ENCODE peak calls at places on chromosomes 12 and 14, in ten cellular contexts. One of them, this sample, is unnamed.

GRCh38 chr12:80018119-80018518 is 81.2 kb upstream of the OTOGL start:
- DNase-seq in right lobe of liver: no peak
- DNase-seq in A549: no peak
- DNase-seq in H9: no peak
- DNase-seq in upper lobe of right lung: no peak
- DNase-seq in psoas muscle: no peak
- DNase-seq in PC-9: no peak
- DNase-seq in heart left ventricle: no peak
- DNase-seq in HepG2: no peak
- DNase-seq in body of pancreas: no peak
- DNase-seq in this sample: no peak

GRCh38 chr12:131829351-131829794 is 1.2 kb downstream of the MMP17 start:
- DNase-seq in right lobe of liver: no peak
- DNase-seq in A549: no peak
- DNase-seq in H9: peak; percentile 41
- DNase-seq in upper lobe of right lung: peak; percentile 65
- DNase-seq in psoas muscle: no peak
- DNase-seq in PC-9: no peak
- DNase-seq in heart left ventricle: no peak
- DNase-seq in HepG2: no peak
- DNase-seq in body of pancreas: no peak
- DNase-seq in this sample: no peak

GRCh38 chr12:16605666-16606116 is 271 bp downstream of the LMO3 start:
- DNase-seq in right lobe of liver: no peak
- DNase-seq in A549: no peak
- DNase-seq in H9: no peak
- DNase-seq in upper lobe of right lung: peak; percentile 66
- DNase-seq in psoas muscle: no peak
- DNase-seq in PC-9: peak; percentile 17
- DNase-seq in heart left ventricle: no peak
- DNase-seq in HepG2: peak; percentile 9
- DNase-seq in body of pancreas: peak; percentile 60
- DNase-seq in this sample: no peak

GRCh38 chr14:91968280-91968679 is 20.8 kb upstream of the FBLN5 start:
- DNase-seq in right lobe of liver: no peak
- DNase-seq in A549: no peak
- DNase-seq in H9: no peak
- DNase-seq in upper lobe of right lung: no peak
- DNase-seq in psoas muscle: no peak
- DNase-seq in PC-9: no peak
- DNase-seq in heart left ventricle: no peak
- DNase-seq in HepG2: no peak
- DNase-seq in body of pancreas: no peak
- DNase-seq in this sample: no peak

GRCh38 chr14:99586054-99586760 is 17.8 kb downstream of the CCDC85C start:
- DNase-seq in right lobe of liver: no peak
- DNase-seq in A549: no peak
- DNase-seq in H9: no peak
- DNase-seq in upper lobe of right lung: no peak
- DNase-seq in psoas muscle: no peak
- DNase-seq in PC-9: no peak
- DNase-seq in heart left ventricle: no peak
- DNase-seq in HepG2: no peak
- DNase-seq in body of pancreas: no peak
- DNase-seq in this sample: no peak

GRCh38 chr12:12365931-12366431 is 9.1 kb downstream of the BORCS5 start:
- DNase-seq in right lobe of liver: no peak
- DNase-seq in A549: no peak
- DNase-seq in H9: no peak
- DNase-seq in upper lobe of right lung: no peak
- DNase-seq in psoas muscle: no peak
- DNase-seq in PC-9: no peak
- DNase-seq in heart left ventricle: no peak
- DNase-seq in HepG2: no peak
- DNase-seq in body of pancreas: peak; percentile 35
- DNase-seq in this sample: no peak

GRCh38 chr12:64610092-64610659 is at the start of gene RASSF3:
- DNase-seq in right lobe of liver: peak; percentile 85
- DNase-seq in A549: peak; percentile 53
- DNase-seq in H9: peak; percentile 90
- DNase-seq in upper lobe of right lung: peak; percentile 89
- DNase-seq in psoas muscle: peak; percentile 84
- DNase-seq in PC-9: peak; percentile 85
- DNase-seq in heart left ventricle: peak; percentile 85
- DNase-seq in HepG2: peak; percentile 44
- DNase-seq in body of pancreas: peak; percentile 82
- DNase-seq in this sample: peak; percentile 60

GRCh38 chr14:65798216-65798615 is 385.7 kb downstream of the FUT8 start:
- DNase-seq in right lobe of liver: no peak
- DNase-seq in A549: no peak
- DNase-seq in H9: no peak
- DNase-seq in upper lobe of right lung: no peak
- DNase-seq in psoas muscle: no peak
- DNase-seq in PC-9: no peak
- DNase-seq in heart left ventricle: no peak
- DNase-seq in HepG2: no peak
- DNase-seq in body of pancreas: no peak
- DNase-seq in this sample: no peak

GRCh38 chr12:24408305-24408704 is 458.8 kb upstream of the SOX5 start:
- DNase-seq in right lobe of liver: no peak
- DNase-seq in A549: no peak
- DNase-seq in H9: no peak
- DNase-seq in upper lobe of right lung: no peak
- DNase-seq in psoas muscle: no peak
- DNase-seq in PC-9: no peak
- DNase-seq in heart left ventricle: no peak
- DNase-seq in HepG2: no peak
- DNase-seq in body of pancreas: no peak
- DNase-seq in this sample: no peak

GRCh38 chr14:56686416-56686815 is 106.8 kb downstream of the TMEM260 start:
- DNase-seq in right lobe of liver: peak; percentile 67
- DNase-seq in A549: no peak
- DNase-seq in H9: peak; percentile 66
- DNase-seq in upper lobe of right lung: no peak
- DNase-seq in psoas muscle: no peak
- DNase-seq in PC-9: no peak
- DNase-seq in heart left ventricle: peak; percentile 22
- DNase-seq in HepG2: peak; percentile 6
- DNase-seq in body of pancreas: peak; percentile 44
- DNase-seq in this sample: peak; percentile 18

GRCh38 chr12:73798523-73798922 is 739.1 kb upstream of the ATXN7L3B start:
- DNase-seq in right lobe of liver: no peak
- DNase-seq in A549: no peak
- DNase-seq in H9: no peak
- DNase-seq in upper lobe of right lung: no peak
- DNase-seq in psoas muscle: no peak
- DNase-seq in PC-9: no peak
- DNase-seq in heart left ventricle: no peak
- DNase-seq in HepG2: no peak
- DNase-seq in body of pancreas: no peak
- DNase-seq in this sample: no peak

GRCh38 chr12:99984271-99985128 is at the start of gene ANKS1B:
- DNase-seq in right lobe of liver: no peak
- DNase-seq in A549: peak; percentile 52
- DNase-seq in H9: peak; percentile 79
- DNase-seq in upper lobe of right lung: peak; percentile 83
- DNase-seq in psoas muscle: peak; percentile 70
- DNase-seq in PC-9: peak; percentile 11
- DNase-seq in heart left ventricle: peak; percentile 42
- DNase-seq in HepG2: no peak
- DNase-seq in body of pancreas: peak; percentile 74
- DNase-seq in this sample: peak; percentile 6

GRCh38 chr12:99372257-99372933 is 275.2 kb upstream of the GARIN6 start:
- DNase-seq in right lobe of liver: no peak
- DNase-seq in A549: no peak
- DNase-seq in H9: no peak
- DNase-seq in upper lobe of right lung: no peak
- DNase-seq in psoas muscle: no peak
- DNase-seq in PC-9: no peak
- DNase-seq in heart left ventricle: no peak
- DNase-seq in HepG2: no peak
- DNase-seq in body of pancreas: no peak
- DNase-seq in this sample: no peak

GRCh38 chr14:49898485-49898884 is 5.6 kb downstream of the ARF6 start:
- DNase-seq in right lobe of liver: no peak
- DNase-seq in A549: no peak
- DNase-seq in H9: no peak
- DNase-seq in upper lobe of right lung: no peak
- DNase-seq in psoas muscle: no peak
- DNase-seq in PC-9: no peak
- DNase-seq in heart left ventricle: no peak
- DNase-seq in HepG2: no peak
- DNase-seq in body of pancreas: no peak
- DNase-seq in this sample: no peak
- H3K27ac ChIP-seq in right lobe of liver: no peak overlapping the region
- H3K27ac ChIP-seq in A549: peak overlapping the region; percentile 96
- H3K27ac ChIP-seq in H9: no peak overlapping the region
- H3K27ac ChIP-seq in upper lobe of right lung: peak overlapping the region; percentile 42
- H3K27ac ChIP-seq in psoas muscle: peak overlapping the region; percentile 99
- H3K27ac ChIP-seq in PC-9: peak overlapping the region; percentile 96
- H3K27ac ChIP-seq in heart left ventricle: peak overlapping the region; percentile 1
- H3K27ac ChIP-seq in HepG2: no peak overlapping the region
- H3K27ac ChIP-seq in body of pancreas: peak overlapping the region; percentile 40
- H3K27ac ChIP-seq in this sample: no peak overlapping the region

GRCh38 chr14:24311837-24312615 is 724 bp downstream of the LTB4R start:
- DNase-seq in right lobe of liver: peak; percentile 44
- DNase-seq in A549: no peak
- DNase-seq in H9: no peak
- DNase-seq in upper lobe of right lung: no peak
- DNase-seq in psoas muscle: no peak
- DNase-seq in PC-9: no peak
- DNase-seq in heart left ventricle: no peak
- DNase-seq in HepG2: no peak
- DNase-seq in body of pancreas: no peak
- DNase-seq in this sample: no peak
- H3K27ac ChIP-seq in right lobe of liver: peak overlapping the region; percentile 80
- H3K27ac ChIP-seq in A549: no peak overlapping the region
- H3K27ac ChIP-seq in H9: no peak overlapping the region
- H3K27ac ChIP-seq in upper lobe of right lung: peak overlapping the region; percentile 90
- H3K27ac ChIP-seq in psoas muscle: peak overlapping the region; percentile 79
- H3K27ac ChIP-seq in PC-9: no peak overlapping the region
- H3K27ac ChIP-seq in heart left ventricle: peak overlapping the region; percentile 84
- H3K27ac ChIP-seq in HepG2: no peak overlapping the region
- H3K27ac ChIP-seq in body of pancreas: peak overlapping the region; percentile 88
- H3K27ac ChIP-seq in this sample: peak overlapping the region; percentile 45

DNA sequence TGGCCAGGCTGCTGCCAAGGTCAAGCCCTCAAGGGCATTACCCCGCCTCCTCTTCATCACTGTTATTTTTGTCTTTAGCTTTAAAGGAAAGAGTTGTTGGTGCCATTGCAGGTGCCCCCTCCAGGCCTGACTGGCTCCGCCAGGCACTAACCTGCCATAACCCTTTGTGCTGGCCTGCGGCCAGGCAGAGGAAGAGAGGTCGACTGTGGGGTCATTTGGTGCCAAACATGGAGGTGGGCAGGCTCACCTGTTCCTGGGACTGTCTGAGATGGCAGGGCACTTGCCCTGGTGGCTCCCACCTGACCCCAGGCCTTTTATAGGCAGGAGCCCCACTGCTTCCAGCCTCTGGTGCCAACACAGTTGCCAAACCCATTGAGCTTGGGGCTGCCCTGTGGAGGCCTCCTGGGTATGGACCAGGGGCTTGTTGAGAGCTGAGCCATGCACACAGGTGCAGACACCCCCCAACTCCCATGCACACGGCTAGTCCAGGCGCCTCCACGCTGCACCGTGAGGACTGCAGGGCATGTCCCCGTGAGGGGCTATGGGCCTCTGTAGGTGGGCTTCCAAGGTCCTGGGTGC is 29.4 kb upstream of the PLD4 start:
- DNase-seq in right lobe of liver: peak; percentile 63
- DNase-seq in A549: no peak
- DNase-seq in H9: peak; percentile 29
- DNase-seq in upper lobe of right lung: no peak
- DNase-seq in psoas muscle: peak; percentile 45
- DNase-seq in PC-9: no peak
- DNase-seq in heart left ventricle: peak; percentile 18
- DNase-seq in HepG2: no peak
- DNase-seq in body of pancreas: peak; percentile 40
- DNase-seq in this sample: no peak
- H3K27ac ChIP-seq in right lobe of liver: no peak overlapping the region
- H3K27ac ChIP-seq in A549: no peak overlapping the region
- H3K27ac ChIP-seq in H9: no peak overlapping the region
- H3K27ac ChIP-seq in upper lobe of right lung: no peak overlapping the region
- H3K27ac ChIP-seq in psoas muscle: no peak overlapping the region
- H3K27ac ChIP-seq in PC-9: no peak overlapping the region
- H3K27ac ChIP-seq in heart left ventricle: no peak overlapping the region
- H3K27ac ChIP-seq in HepG2: no peak overlapping the region
- H3K27ac ChIP-seq in body of pancreas: peak overlapping the region; percentile 88
- H3K27ac ChIP-seq in this sample: no peak overlapping the region

GRCh38 chr14:85530626-85531025 is 682 bp downstream of the FLRT2 start:
- DNase-seq in right lobe of liver: no peak
- DNase-seq in A549: no peak
- DNase-seq in H9: no peak
- DNase-seq in upper lobe of right lung: no peak
- DNase-seq in psoas muscle: no peak
- DNase-seq in PC-9: no peak
- DNase-seq in heart left ventricle: no peak
- DNase-seq in HepG2: no peak
- DNase-seq in body of pancreas: no peak
- DNase-seq in this sample: no peak
- H3K27ac ChIP-seq in right lobe of liver: peak overlapping the region; percentile 44
- H3K27ac ChIP-seq in A549: no peak overlapping the region
- H3K27ac ChIP-seq in H9: no peak overlapping the region
- H3K27ac ChIP-seq in upper lobe of right lung: peak overlapping the region; percentile 40
- H3K27ac ChIP-seq in psoas muscle: peak overlapping the region; percentile 83
- H3K27ac ChIP-seq in PC-9: no peak overlapping the region
- H3K27ac ChIP-seq in heart left ventricle: peak overlapping the region; percentile 66
- H3K27ac ChIP-seq in HepG2: no peak overlapping the region
- H3K27ac ChIP-seq in body of pancreas: peak overlapping the region; percentile 91
- H3K27ac ChIP-seq in this sample: no peak overlapping the region

DNA sequence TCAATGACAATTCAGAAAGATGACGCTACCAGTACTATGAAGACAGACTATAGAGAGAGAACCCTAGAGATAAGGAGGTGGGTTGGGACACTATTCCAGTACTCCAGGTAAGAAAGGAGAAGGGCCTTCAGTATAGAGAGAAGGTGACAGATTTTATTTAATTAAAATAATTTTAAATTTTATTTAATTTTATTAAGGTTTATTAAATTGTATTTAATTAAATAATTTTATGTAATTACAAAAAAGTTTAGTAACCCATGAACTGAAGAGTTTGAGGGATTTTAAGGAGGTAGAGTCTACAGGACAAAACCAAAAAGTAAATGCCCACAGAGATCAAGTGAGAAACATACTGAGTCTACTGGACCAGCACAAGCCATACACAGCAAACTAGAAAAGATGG is 20.3 kb downstream of the TMED10 start:
- DNase-seq in right lobe of liver: no peak
- DNase-seq in A549: no peak
- DNase-seq in H9: no peak
- DNase-seq in upper lobe of right lung: no peak
- DNase-seq in psoas muscle: no peak
- DNase-seq in PC-9: no peak
- DNase-seq in heart left ventricle: no peak
- DNase-seq in HepG2: no peak
- DNase-seq in body of pancreas: no peak
- DNase-seq in this sample: no peak
- H3K27ac ChIP-seq in right lobe of liver: no peak overlapping the region
- H3K27ac ChIP-seq in A549: no peak overlapping the region
- H3K27ac ChIP-seq in H9: no peak overlapping the region
- H3K27ac ChIP-seq in upper lobe of right lung: no peak overlapping the region
- H3K27ac ChIP-seq in psoas muscle: no peak overlapping the region
- H3K27ac ChIP-seq in PC-9: no peak overlapping the region
- H3K27ac ChIP-seq in heart left ventricle: no peak overlapping the region
- H3K27ac ChIP-seq in HepG2: no peak overlapping the region
- H3K27ac ChIP-seq in body of pancreas: no peak overlapping the region
- H3K27ac ChIP-seq in this sample: peak overlapping the region; percentile 55

This sample was measured in substantia nigra.